ENCODE peak calls at places on chromosomes 6 and 20, in eight cellular contexts. Z is mesenchymal stem cell; C is fibroblast of mammary gland; N is H1; T is CD4-positive, alpha-beta memory T cell; M is prostate gland; H is cardiac muscle cell; O is NT2/D1. F is an unnamed sample.

GRCh38 chr6:151805286-151805840 is 2.1 kb upstream of the ESR1 start:
- DNase-seq in M (no peak), O (no peak), N (no peak), H (no peak), Z (no peak), T (no peak), C (no peak), F (no peak)

GRCh38 chr20:54510546-54511129 is 35.2 kb downstream of the DOK5 start:
- DNase-seq in T (no peak), C (no peak), H (peak), Z (no peak), N (no peak), M (no peak), O (peak), F (no peak)

GRCh38 chr6:33905081-33905609 is 101.3 kb upstream of the MLN start:
- DNase-seq in N (no peak), Z (no peak), O (no peak), C (no peak), H (no peak), M (no peak), T (peak), F (peak)

GRCh38 chr6:1767481-1768246 is 157.9 kb downstream of the FOXC1 start:
- DNase-seq in Z (peak), N (no peak), O (peak), H (peak), M (no peak), C (peak), T (no peak), F (no peak)

GRCh38 chr6:145544514-145544913 is 190.8 kb downstream of the EPM2A start:
- DNase-seq in H (no peak), O (no peak), Z (no peak), C (peak), M (no peak), N (no peak), T (no peak), F (no peak)

GRCh38 chr6:42281570-42281969 is 63.9 kb upstream of the MRPS10 start:
- DNase-seq in C (no peak), T (peak), Z (no peak), H (no peak), M (no peak), O (no peak), N (no peak), F (peak)

GRCh38 chr20:5136096-5136495 is 9.3 kb downstream of the CDS2 start:
- DNase-seq in Z (no peak), T (no peak), H (no peak), M (no peak), O (no peak), N (no peak), C (no peak), F (no peak)

GRCh38 chr6:6674872-6675271 is 86.4 kb downstream of the LY86 start:
- DNase-seq in Z (no peak), C (peak), T (no peak), H (no peak), O (no peak), N (no peak), M (no peak), F (no peak)

GRCh38 chr6:13813011-13813410 is 1.3 kb downstream of the MCUR1 start:
- DNase-seq in H (no peak), O (no peak), M (no peak), Z (peak), N (no peak), T (no peak), C (no peak), F (no peak)

DNA sequence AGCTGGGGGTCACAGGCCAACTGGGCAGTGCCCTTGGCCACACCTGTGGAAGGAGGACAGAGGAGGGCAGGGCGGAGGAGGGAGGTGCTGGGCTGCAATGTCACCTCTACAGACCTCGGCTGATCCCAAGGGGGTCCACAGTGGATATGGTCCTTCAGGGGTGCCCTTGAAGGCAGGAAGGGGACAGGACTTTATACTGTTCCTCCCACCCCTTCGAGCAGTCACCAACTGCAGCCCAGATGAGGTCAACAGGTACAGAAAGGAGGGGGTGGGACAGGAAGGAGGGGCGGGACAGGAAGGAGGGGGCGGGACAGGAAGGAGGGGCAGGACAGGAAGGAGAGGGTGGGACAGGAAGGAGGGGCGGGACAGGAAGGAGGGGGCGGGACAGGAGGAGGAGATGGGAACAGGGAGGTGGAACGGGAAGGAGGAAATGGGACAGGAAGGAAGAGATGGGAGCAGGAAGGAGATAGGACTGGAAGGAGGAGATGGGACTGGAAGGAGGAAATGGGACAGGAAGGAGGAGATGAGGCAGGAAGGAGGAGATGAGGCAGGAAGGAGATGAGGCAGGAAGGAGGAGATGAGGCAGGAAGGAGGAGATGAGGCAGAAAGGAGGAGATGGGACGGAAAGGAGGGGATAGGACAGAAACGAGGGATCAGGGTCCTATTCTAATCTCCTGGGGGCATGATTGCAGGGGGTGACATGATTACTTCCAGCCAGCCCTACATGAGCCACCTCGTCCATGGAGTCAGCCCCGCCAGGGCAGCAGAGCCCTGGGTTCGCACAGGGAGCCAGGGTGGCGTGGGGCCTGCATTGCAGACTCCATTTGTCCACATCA is 19.4 kb upstream of the MRGBP start:
- DNase-seq in N (no peak), O (no peak), Z (no peak), C (no peak), H (no peak), M (no peak), T (peak), F (peak)
- H3K4me3 ChIP-seq in N (no peak), O (peak), Z (no peak), C (no peak), H (no peak), M (no peak), T (peak), F (peak)

DNA sequence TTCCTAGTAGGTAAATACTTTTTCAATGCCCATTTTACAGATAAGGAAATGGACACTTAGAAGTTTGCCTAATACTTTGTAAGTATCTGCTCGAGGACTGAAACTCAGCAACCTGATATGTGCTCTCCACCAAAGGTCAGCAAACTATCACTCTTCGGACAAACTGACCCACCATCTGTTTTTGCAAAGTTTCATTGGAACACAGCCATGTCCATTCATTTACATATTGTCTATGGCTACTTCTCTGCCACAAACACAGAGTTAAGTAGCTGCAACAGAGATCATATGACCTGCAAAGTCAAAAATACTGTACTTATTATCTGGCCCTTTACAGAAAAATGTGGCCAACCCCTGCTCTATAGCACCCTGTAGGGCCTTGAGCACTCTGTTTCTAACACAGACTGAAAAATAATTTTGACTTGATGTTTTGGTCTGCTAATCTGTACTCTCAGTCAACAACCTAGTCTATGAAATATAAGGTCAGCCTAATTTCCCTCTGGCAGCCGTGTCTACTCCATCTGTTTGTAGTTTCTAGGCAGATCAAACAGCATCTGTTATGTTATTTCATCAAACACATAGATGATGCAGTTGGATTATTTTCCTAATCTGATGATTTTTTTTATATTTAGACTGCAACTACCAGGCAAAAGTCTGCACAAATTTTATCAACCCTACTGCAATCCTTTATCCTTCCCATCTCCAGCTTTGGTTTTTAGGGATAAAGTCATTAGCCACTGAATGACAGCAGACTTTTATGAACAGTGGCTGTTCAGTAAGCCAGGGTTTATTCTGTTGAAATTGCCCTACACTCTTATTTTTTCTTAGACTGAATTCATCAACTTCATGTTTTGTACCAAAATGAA is 41.4 kb upstream of the BEND6 start:
- DNase-seq in N (no peak), C (peak), T (no peak), O (no peak), M (no peak), H (peak), Z (no peak), F (no peak)
- H3K4me3 ChIP-seq in N (no peak), C (no peak), T (no peak), O (no peak), M (no peak), H (no peak), Z (no peak), F (no peak)

DNA sequence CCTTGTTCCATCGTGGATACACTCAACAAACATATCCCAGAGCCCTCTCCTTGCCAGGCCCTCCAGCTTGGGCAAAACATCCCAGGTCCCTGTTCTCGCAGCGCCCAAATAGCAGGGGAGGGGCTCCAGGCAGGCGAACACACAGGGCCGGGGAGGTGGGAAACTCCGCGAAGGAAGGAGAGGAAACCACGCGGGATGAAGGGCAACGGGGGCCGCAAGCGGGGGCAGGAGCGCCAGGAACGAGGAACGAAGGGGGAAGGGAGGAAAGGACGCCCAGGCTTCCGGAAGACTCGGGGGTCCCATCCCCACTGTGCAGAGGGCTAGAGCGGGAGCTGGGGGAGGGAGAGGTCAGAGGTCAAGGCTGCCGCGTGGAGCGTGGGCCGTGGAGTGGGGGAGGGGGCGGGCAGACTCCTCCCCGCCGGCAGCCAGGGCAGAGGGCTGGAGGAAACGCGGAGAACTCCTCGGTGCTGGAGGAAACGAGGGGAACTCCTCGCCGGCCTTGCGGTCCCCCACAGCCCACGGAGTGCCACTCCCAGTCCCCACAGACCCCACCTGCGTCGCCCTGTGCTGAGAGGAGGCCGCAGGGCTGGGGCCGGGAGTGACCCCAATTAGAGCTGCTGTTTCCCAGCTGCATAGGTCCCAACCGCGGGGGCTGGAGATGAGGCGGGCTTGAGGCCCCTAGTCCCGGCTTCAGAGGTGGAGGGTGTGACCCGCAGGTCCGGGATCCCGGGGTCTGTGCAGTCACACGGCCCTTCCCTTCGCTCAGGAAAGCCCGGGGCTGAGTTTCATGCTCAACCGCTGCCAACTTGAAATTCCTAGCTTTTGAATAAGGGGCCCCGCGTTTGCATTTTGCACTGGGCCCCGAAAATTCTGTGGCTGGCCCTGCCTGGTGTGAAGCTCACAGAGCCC is 1.2 kb upstream of the RBM38 start:
- DNase-seq in O (no peak), H (no peak), M (no peak), Z (no peak), C (no peak), N (no peak), T (peak), F (no peak)
- H3K4me3 ChIP-seq in O (peak), H (no peak), M (peak), Z (peak), C (peak), N (peak), T (peak), F (no peak)

DNA sequence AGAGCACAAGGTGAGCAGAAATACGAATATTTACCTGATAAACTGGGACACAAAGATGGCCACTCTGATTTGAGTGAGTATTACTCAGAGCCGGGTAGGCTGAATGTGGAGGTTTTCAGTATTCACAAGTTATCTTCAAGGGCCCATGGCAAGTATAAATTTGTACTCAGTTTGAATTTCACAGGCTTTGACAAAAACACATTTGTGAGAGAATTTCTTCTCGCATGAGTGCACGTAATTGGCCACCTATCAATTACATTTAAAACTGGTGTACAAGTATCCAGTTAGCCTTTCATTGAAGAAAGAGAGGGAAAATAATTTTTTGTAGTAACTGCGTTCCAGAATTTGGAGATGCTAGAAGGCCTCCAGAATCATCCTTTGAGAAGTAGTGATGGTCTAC is 28.6 kb upstream of the RFPL4B start:
- DNase-seq in H (no peak), O (no peak), Z (no peak), T (no peak), M (no peak), C (no peak), N (no peak), F (no peak)
- H3K4me3 ChIP-seq in H (no peak), O (no peak), Z (no peak), T (no peak), M (no peak), C (no peak), N (no peak), F (no peak)